ENCODE peak calls at places on chromosomes 3 and 15, in four cellular contexts. P is IMR-90, R is endothelial cell of umbilical vein, G is GM12878. M is an unnamed sample.
A peak's percentile ranks its signal among the peaks of the same experiment; 100 is the strongest.

GRCh38 chr3:39970982-39971381 is 161.6 kb downstream of the MYRIP start:
- DNase-seq in G (no peak), P (no peak), R (no peak), M (no peak)

GRCh38 chr3:56282341-56282740 is 185.9 kb downstream of the ERC2 start:
- DNase-seq in R (peak; percentile 76), G (no peak), P (no peak), M (no peak)

GRCh38 chr3:169664034-169664820 is 715 bp upstream of the MECOM start:
- DNase-seq in P (no peak), G (no peak), R (peak; percentile 71), M (no peak)

GRCh38 chr3:190385835-190386688 is 1.9 kb upstream of the CLDN16 start:
- DNase-seq in P (peak; percentile 98), G (no peak), R (peak; percentile 90), M (no peak)

GRCh38 chr3:12750658-12751071 is 8.4 kb downstream of the TMEM40 start:
- DNase-seq in R (peak; percentile 26), G (peak; percentile 48), P (peak; percentile 64), M (no peak)

GRCh38 chr3:23489338-23490158 is 286.4 kb downstream of the UBE2E2 start:
- DNase-seq in R (peak; percentile 52), P (peak; percentile 55), G (no peak), M (no peak)

GRCh38 chr3:133753107-133753778 is 7.0 kb downstream of the TF start:
- DNase-seq in G (no peak), R (no peak), P (no peak), M (no peak)

GRCh38 chr15:58293622-58294550 is 137.9 kb upstream of the LIPC start:
- DNase-seq in R (no peak), P (no peak), G (no peak), M (no peak)

GRCh38 chr3:187955076-187955952 is 198.6 kb upstream of the LPP start:
- DNase-seq in G (no peak), P (peak; percentile 93), R (peak; percentile 40), M (no peak)

GRCh38 chr3:36763111-36763849 is 1.1 kb downstream of the DCLK3 start:
- DNase-seq in G (no peak), P (no peak), R (no peak), M (no peak)

GRCh38 chr15:95024388-95024787 is 793.0 kb downstream of the MCTP2 start:
- DNase-seq in P (peak; percentile 59), G (no peak), R (peak; percentile 46), M (peak; percentile 8)

GRCh38 chr3:153001428-153001827 is 160.6 kb upstream of the RAP2B start:
- DNase-seq in R (no peak), G (no peak), P (no peak), M (no peak)

GRCh38 chr15:30791239-30791638 is 112.5 kb upstream of the FAN1 start:
- DNase-seq in G (no peak), R (no peak), P (no peak), M (peak; percentile 74)

GRCh38 chr3:101603184-101603583 is 29.2 kb downstream of the PCNP start:
- DNase-seq in R (no peak), G (no peak), P (no peak), M (no peak)

GRCh38 chr3:14507757-14508504 is 32.2 kb downstream of the GRIP2 start:
- DNase-seq in G (no peak), R (no peak), P (no peak), M (no peak)

GRCh38 chr3:37712918-37713819 is 148.5 kb upstream of the CTDSPL start:
- DNase-seq in G (no peak), R (peak; percentile 79), P (peak; percentile 23), M (no peak)

GRCh38 chr3:126380011-126380768 is 14.5 kb upstream of the CFAP100 start:
- DNase-seq in G (no peak), R (no peak), P (no peak), M (no peak)

GRCh38 chr3:43526956-43527355 is 94.9 kb downstream of the ANO10 start:
- DNase-seq in R (no peak), P (peak; percentile 18), G (no peak), M (no peak)

GRCh38 chr3:193342551-193342950 is 36.0 kb downstream of the ATP13A5 start:
- DNase-seq in G (no peak), P (no peak), R (no peak), M (no peak)

DNA sequence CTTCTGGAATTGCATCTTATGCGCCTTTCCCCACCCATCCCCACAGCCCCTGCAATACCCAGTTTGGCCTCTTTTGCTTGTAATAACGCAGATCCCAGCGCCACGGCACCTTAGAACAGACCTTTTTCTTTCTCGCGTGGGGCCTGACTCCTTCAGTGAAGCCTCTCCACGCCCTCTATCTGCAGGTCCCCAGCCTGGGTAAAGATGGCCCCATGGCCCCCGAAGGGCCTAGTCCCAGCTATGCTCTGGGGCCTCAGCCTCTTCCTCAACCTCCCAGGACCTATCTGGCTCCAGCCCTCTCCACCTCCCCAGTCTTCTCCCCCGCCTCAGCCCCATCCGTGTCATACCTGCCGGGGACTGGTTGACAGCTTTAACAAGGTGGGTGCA is 594 bp downstream of the CRELD1 start:
- DNase-seq in P (no peak), R (no peak), G (no peak), M (peak; percentile 67)
- TF ChIP-seq FOS in P (no peak), R (no peak), G (no peak), M (no peak)

GRCh38 chr3:71219744-71220638 is 363.5 kb downstream of the FOXP1 start:
- DNase-seq in G (no peak), R (no peak), P (no peak), M (no peak)
- TF ChIP-seq FOS in G (no peak), R (no peak), P (no peak), M (no peak)

DNA sequence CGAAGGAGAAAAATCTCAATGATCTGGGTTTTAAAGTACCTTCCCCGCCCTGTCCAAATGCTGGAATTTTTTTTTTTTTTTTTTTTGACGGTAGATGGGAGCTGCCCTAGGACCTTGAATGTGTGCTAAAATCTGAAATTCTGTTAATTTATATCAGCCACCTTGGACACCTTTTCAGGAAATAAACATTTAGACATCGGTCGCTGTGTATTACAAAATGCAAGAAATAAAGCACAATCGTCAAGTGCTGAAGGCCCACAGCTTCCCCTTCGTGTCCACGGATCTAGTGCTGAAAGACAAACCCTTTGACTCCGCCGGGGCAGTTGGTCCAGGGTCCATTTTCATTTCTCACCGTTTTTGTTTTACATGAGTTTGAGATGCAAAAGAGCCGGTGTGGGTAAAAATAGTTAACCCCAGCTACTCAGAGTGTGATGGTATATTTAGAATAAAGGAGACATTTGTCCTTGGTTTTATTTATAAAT is 90.2 kb upstream of the CHD2 start:
- DNase-seq in P (peak; percentile 68), R (peak; percentile 55), G (no peak), M (peak; percentile 57)
- TF ChIP-seq FOS in P (no peak), R (no peak), G (no peak), M (no peak)

GRCh38 chr15:34107315-34107714 is 5.4 kb downstream of the PGBD4 start:
- DNase-seq in R (no peak), P (no peak), G (no peak), M (no peak)
- TF ChIP-seq FOS in R (no peak), P (no peak), G (no peak), M (no peak)

GRCh38 chr3:71025516-71025915 is 558.0 kb downstream of the FOXP1 start:
- DNase-seq in R (no peak), P (no peak), G (no peak), M (no peak)

GRCh38 chr3:71025010-71025409 is 558.5 kb downstream of the FOXP1 start:
- DNase-seq in G (no peak), P (no peak), R (no peak), M (no peak)

GRCh38 chr3:71018794-71019193 is 564.7 kb downstream of the FOXP1 start:
- DNase-seq in G (no peak), P (no peak), R (no peak), M (no peak)

GRCh38 chr3:71026634-71027578 is 556.6 kb downstream of the FOXP1 start:
- DNase-seq in P (no peak), R (no peak), G (no peak), M (no peak)

DNA sequence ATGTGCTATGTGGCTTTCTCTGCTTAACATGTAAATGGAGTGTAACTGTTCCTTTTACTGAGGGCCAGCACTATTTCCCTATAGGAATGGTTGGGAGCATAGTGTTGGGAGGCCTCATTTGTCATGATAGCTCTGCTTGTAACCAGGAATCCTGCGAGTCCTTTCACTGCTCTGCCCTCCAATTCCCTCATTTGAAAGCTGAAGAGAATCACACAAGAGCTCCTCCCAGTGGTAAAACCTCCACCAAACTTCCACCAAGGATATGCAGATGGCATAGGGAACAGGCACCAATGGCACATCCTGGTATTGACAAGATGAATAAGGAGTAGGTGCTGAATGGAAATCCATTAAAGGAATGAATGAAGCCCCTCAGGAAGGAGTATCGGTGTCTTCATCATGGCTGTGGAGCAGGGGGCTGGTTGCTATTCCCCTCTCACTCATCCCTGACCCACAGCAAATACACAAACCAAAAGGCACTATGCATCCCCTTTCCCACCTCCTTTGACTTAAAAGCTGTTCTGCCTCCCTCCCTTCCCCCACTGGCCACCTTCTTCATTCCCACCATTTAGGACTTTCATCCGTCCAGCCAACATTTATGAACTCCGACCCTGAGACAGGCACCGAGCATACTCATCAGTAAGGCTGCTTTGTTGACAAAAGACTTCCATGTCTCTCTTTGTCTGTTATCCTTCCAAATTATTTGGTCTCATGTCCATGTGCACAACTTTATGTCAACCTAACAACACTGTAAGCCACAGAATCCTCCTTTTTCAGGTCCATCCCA is 560.8 kb downstream of the FOXP1 start:
- DNase-seq in R (peak; percentile 52), P (peak; percentile 10), G (no peak), M (no peak)
- TF ChIP-seq FOS in R (no peak), P (no peak), G (no peak), M (no peak)

GRCh38 chr15:55969582-55969981 is 23.8 kb downstream of the NEDD4 start:
- DNase-seq in G (no peak), P (no peak), R (no peak), M (no peak)

GRCh38 chr15:55968923-55969322 is 24.5 kb downstream of the NEDD4 start:
- DNase-seq in R (no peak), P (no peak), G (no peak), M (no peak)

GRCh38 chr15:55965091-55965490 is 28.3 kb downstream of the NEDD4 start:
- DNase-seq in G (no peak), P (no peak), R (no peak), M (no peak)

GRCh38 chr15:55970286-55970685 is 23.1 kb downstream of the NEDD4 start:
- DNase-seq in R (no peak), G (no peak), P (no peak), M (no peak)
- TF ChIP-seq FOS in R (no peak), G (no peak), P (no peak), M (no peak)

DNA sequence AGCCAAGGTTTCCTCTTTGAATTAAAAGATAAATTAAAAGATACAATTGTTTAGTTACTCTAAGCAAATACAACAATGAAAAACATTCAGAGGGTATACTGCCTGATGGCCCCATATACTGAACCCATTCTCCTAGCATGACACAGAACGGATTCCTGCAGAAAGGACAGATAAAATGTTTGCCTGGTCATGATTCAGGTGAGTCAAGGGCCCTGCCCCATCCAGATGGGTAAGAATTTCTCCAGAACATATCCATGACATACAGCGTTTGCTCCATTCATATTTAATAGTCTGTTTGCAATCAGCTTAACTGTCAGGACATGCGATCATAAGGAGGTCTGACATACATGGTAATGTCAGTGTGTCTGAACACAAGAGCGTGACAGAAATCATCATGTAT is 8.6 kb downstream of the TMEM41A start:
- DNase-seq in G (no peak), R (no peak), P (no peak), M (no peak)
- TF ChIP-seq FOS in G (no peak), R (no peak), P (no peak), M (no peak)